ENCODE peak calls at places on chromosomes 2 and 18, in five cellular contexts. O is K562, Y is upper lobe of right lung, T is A549, K is fibroblast of lung. F is an unnamed sample.

GRCh38 chr2:63050916-63051794 is 525 bp downstream of the OTX1 start:
- DNase-seq in Y (no peak), O (peak), K (no peak), T (no peak), F (peak)

GRCh38 chr18:46502444-46502843 is 154.6 kb downstream of the LOXHD1 start:
- DNase-seq in O (peak), K (peak), T (no peak), Y (no peak), F (no peak)

GRCh38 chr2:137123241-137123640 is 357.9 kb downstream of the THSD7B start:
- DNase-seq in K (peak), O (no peak), Y (no peak), T (no peak), F (peak)

GRCh38 chr2:237130562-237131421 is 45.1 kb downstream of the COPS8 start:
- DNase-seq in O (no peak), K (no peak), Y (no peak), T (no peak), F (no peak)

GRCh38 chr2:182672471-182673165 is 43.4 kb upstream of the DNAJC10 start:
- DNase-seq in O (no peak), Y (no peak), K (peak), T (peak), F (peak)

GRCh38 chr18:48923746-48924580 is 26.8 kb downstream of the SMAD7 start:
- DNase-seq in Y (no peak), K (peak), T (no peak), O (no peak), F (peak)

GRCh38 chr2:11938196-11938595 is 191.8 kb downstream of the LPIN1 start:
- DNase-seq in K (no peak), Y (no peak), T (peak), O (no peak), F (peak)

GRCh38 chr2:223052710-223053261 is 796 bp downstream of the KCNE4 start:
- DNase-seq in Y (no peak), O (no peak), K (no peak), T (no peak), F (no peak)

DNA sequence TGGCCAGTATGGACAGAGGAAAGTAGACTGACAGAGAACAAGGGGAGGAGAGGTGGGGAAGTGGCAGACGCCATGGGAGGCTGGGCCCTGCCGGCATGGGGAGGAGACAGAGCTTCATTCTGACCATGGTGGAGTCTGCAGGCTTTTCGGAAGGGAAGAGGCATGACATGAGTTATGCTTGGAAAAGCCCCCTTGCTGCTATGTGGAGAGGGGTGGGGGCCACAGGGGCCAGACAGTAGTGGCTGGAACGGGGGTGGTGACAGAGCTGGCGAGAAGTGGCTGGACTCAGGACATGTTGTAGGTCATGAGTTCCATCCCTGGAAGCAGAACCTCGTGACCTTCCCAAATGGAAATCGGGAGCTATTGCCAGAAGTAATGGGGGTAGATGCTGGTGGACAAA is 66.7 kb upstream of the DAPL1 start:
- DNase-seq in Y (no peak), K (no peak), O (no peak), T (no peak), F (no peak)
- TF ChIP-seq CTCF in Y (no peak), K (no peak), O (no peak), T (no peak), F (no peak)

GRCh38 chr2:108786354-108787208 is at the start of gene CCDC138:
- DNase-seq in K (peak), O (peak), T (peak), Y (peak), F (peak)
- H3K4me3 ChIP-seq in K (peak), O (peak), T (peak), Y (peak), F (peak)

DNA sequence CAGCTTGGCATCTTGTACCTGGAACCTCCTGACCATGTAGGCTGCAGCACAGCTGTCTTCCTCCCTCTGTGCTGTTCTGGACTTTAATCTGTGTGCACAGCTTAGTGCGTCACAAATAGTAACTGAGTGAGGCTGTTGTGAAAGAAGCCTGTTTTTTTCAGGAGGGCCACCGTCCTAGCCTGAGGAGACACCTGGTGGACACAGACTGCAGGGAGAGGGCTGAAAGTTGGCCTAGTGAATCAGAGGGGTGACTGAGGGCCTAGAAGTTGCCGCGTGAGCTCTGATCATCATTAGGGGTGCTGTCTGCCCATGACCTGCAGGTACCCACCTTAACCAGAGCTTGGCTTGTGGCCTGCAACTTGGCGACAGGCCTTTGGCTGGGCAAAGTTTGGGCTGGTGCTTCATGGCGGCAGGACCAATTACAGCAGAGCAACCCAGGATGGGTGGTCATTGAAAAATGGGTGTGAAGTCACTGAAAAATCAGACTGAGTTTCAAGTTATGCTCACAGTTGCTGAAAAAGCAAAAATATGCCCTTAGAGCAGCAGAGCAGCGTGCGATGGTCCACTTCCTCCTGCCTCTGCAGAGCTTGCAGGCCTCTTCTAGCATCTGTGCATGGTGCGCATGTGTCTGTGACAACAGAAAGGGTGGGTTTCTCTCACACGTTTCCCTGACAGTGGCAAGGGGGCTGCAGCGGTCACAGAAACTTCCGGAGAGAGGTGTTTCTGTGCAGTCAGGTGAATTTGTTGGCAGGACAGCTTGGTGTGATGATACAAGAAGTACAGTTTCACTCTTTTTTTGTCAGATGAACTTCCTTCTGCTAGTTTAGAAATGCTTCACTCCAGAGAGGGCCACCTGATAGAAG is 9.6 kb downstream of the GDF7 start:
- DNase-seq in T (peak), O (no peak), K (no peak), Y (no peak), F (no peak)
- TF ChIP-seq CTCF in T (peak), O (peak), K (no peak), Y (no peak), F (no peak)

GRCh38 chr2:240232961-240233890 is 92.8 kb upstream of the OTOS start:
- DNase-seq in K (peak), O (peak), T (peak), Y (peak), F (peak)
- H3K4me3 ChIP-seq in K (no peak), O (peak), T (peak), Y (peak), F (peak)

DNA sequence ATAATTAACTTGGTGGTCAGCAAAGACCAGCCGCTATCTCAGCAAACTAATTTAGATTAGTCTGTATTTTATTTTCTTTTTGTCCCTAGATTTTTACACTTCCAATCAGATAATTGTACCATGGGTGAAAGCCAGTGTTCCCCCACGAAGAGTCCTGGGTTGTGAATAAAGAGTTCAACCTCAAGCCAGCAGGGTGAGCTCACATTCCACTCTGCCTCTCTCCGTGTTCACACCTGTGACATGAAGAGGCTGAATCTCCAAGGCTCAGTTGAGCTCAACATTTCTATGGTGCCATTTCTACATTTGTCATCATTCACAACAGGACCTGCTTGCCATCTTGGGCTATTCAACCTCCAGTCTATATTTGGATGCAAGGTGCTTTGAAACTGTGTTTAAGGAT is 771.5 kb downstream of the GALR1 start:
- DNase-seq in K (no peak), T (no peak), O (no peak), Y (no peak), F (no peak)
- TF ChIP-seq CTCF in K (no peak), T (no peak), O (no peak), Y (peak), F (no peak)

DNA sequence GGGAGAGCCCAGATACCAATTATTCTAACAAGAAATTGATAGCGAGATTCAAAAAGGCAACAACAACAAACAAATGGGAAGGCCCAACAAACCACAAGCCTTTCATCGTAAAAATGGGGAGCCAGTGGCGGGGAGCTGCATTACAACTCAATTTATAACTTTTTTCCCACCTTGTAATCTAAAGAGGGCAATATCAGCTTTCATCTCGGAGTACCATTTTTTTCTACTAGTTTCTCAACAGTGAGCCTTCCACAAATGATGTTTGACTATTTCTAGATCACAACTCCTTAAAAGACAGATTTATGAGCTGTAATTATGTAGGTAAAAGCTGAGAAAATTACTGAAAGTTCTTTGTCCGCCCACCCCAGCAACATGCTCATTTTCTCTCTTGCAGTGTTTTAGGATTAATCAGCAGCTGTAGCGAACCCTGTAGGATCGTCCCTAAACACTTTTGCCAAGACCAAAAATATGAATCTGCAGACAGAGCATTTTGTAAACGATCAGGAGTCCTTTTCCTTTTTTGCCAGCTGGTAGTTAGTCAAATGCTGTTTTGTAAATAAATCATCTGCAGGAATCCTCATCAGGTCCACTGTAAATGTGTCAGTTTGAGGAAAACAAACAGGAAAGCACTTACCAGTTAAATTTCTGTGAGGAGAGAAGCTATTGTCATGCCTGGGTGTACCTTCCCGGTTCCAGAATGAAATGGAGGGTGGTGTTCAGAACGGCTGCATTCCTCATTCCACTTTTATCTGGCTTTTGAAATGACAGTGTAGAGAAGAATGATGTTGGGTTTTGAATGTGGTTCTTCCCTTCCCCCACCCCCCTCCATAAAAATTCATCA is 53.2 kb downstream of the EEF1B2 start:
- DNase-seq in T (no peak), K (peak), Y (no peak), O (no peak), F (peak)
- H3K4me3 ChIP-seq in T (no peak), K (peak), Y (no peak), O (no peak), F (peak)

GRCh38 chr2:37415128-37415817 is 70.8 kb downstream of the QPCT start:
- DNase-seq in T (peak), O (peak), Y (no peak), K (peak), F (peak)
- TF ChIP-seq CTCF in T (peak), O (no peak), Y (no peak), K (peak), F (peak)

GRCh38 chr18:456361-456821 is 44.1 kb downstream of the COLEC12 start:
- DNase-seq in Y (no peak), O (no peak), K (no peak), T (no peak), F (peak)
- H3K4me3 ChIP-seq in Y (no peak), O (no peak), K (no peak), T (no peak), F (no peak)

F was measured in foreskin fibroblast.